ENCODE peak calls at places on chromosomes 3 and 15, in six cellular contexts. One of them, this sample, is unnamed.

GRCh38 chr3:62562596-62562995 is 189.2 kb upstream of the FEZF2 start:
- DNase-seq in adrenal gland: no peak
- DNase-seq in hypothalamus: no peak
- DNase-seq in stimulated activated CD4-positive, alpha-beta T cell treated with anti-CD3 and anti-CD28 coated beads, Interleukin-4, amount 100 ng/mL, for 24 hours: no peak
- DNase-seq in right cardiac atrium: no peak
- DNase-seq in nephron progenitor cell: no peak
- DNase-seq in this sample: no peak

GRCh38 chr15:53445531-53445930 is 313.9 kb downstream of the WDR72 start:
- DNase-seq in stimulated activated CD4-positive, alpha-beta T cell treated with anti-CD3 and anti-CD28 coated beads, Interleukin-4, amount 100 ng/mL, for 24 hours: no peak
- DNase-seq in hypothalamus: no peak
- DNase-seq in nephron progenitor cell: no peak
- DNase-seq in right cardiac atrium: no peak
- DNase-seq in adrenal gland: no peak
- DNase-seq in this sample: no peak

GRCh38 chr3:18442743-18443669 is 17.9 kb upstream of the SATB1 start:
- DNase-seq in hypothalamus: no peak
- DNase-seq in nephron progenitor cell: peak
- DNase-seq in stimulated activated CD4-positive, alpha-beta T cell treated with anti-CD3 and anti-CD28 coated beads, Interleukin-4, amount 100 ng/mL, for 24 hours: peak
- DNase-seq in adrenal gland: no peak
- DNase-seq in right cardiac atrium: no peak
- DNase-seq in this sample: no peak

GRCh38 chr15:22918056-22918455 is 62.1 kb downstream of the CYFIP1 start:
- DNase-seq in nephron progenitor cell: no peak
- DNase-seq in adrenal gland: no peak
- DNase-seq in right cardiac atrium: no peak
- DNase-seq in hypothalamus: no peak
- DNase-seq in stimulated activated CD4-positive, alpha-beta T cell treated with anti-CD3 and anti-CD28 coated beads, Interleukin-4, amount 100 ng/mL, for 24 hours: no peak
- DNase-seq in this sample: no peak

GRCh38 chr3:196268270-196269163 is 19.0 kb downstream of the PCYT1A start:
- DNase-seq in stimulated activated CD4-positive, alpha-beta T cell treated with anti-CD3 and anti-CD28 coated beads, Interleukin-4, amount 100 ng/mL, for 24 hours: no peak
- DNase-seq in right cardiac atrium: no peak
- DNase-seq in nephron progenitor cell: no peak
- DNase-seq in adrenal gland: no peak
- DNase-seq in hypothalamus: no peak
- DNase-seq in this sample: no peak

GRCh38 chr3:196454935-196455334 is 22.7 kb upstream of the UBXN7 start:
- DNase-seq in hypothalamus: no peak
- DNase-seq in adrenal gland: no peak
- DNase-seq in right cardiac atrium: no peak
- DNase-seq in nephron progenitor cell: no peak
- DNase-seq in stimulated activated CD4-positive, alpha-beta T cell treated with anti-CD3 and anti-CD28 coated beads, Interleukin-4, amount 100 ng/mL, for 24 hours: no peak
- DNase-seq in this sample: no peak

GRCh38 chr3:13427662-13428603 is 7.8 kb upstream of the NUP210 start:
- DNase-seq in adrenal gland: no peak
- DNase-seq in right cardiac atrium: no peak
- DNase-seq in stimulated activated CD4-positive, alpha-beta T cell treated with anti-CD3 and anti-CD28 coated beads, Interleukin-4, amount 100 ng/mL, for 24 hours: no peak
- DNase-seq in nephron progenitor cell: no peak
- DNase-seq in hypothalamus: no peak
- DNase-seq in this sample: no peak

GRCh38 chr15:68310811-68311463 is 33.4 kb downstream of the FEM1B start:
- DNase-seq in adrenal gland: peak
- DNase-seq in hypothalamus: no peak
- DNase-seq in nephron progenitor cell: no peak
- DNase-seq in stimulated activated CD4-positive, alpha-beta T cell treated with anti-CD3 and anti-CD28 coated beads, Interleukin-4, amount 100 ng/mL, for 24 hours: no peak
- DNase-seq in right cardiac atrium: no peak
- DNase-seq in this sample: no peak

GRCh38 chr3:148600902-148601765 is 96.6 kb upstream of the AGTR1 start:
- DNase-seq in hypothalamus: no peak
- DNase-seq in right cardiac atrium: no peak
- DNase-seq in stimulated activated CD4-positive, alpha-beta T cell treated with anti-CD3 and anti-CD28 coated beads, Interleukin-4, amount 100 ng/mL, for 24 hours: no peak
- DNase-seq in adrenal gland: no peak
- DNase-seq in nephron progenitor cell: no peak
- DNase-seq in this sample: peak

This sample was measured in transverse colon.